ENCODE peak calls at places on chromosomes 11 and 22, in five cellular contexts. Z, F, V, U and B are unnamed samples.

GRCh38 chr22:20522828-20523117 is 15.4 kb downstream of the MED15 start:
- DNase-seq in F (no peak), V (no peak), Z (no peak), U (no peak), B (no peak)

GRCh38 chr11:18578975-18579598 is 9.4 kb downstream of the UEVLD start:
- DNase-seq in Z (no peak), V (no peak), U (no peak), F (peak; percentile 33), B (no peak)

GRCh38 chr11:62143727-62144126 is 19.9 kb downstream of the INCENP start:
- DNase-seq in Z (no peak), U (no peak), V (no peak), F (no peak), B (no peak)

GRCh38 chr11:120894207-120894989 is 129.5 kb upstream of the TBCEL start:
- DNase-seq in V (no peak), F (no peak), U (no peak), Z (no peak), B (no peak)

GRCh38 chr11:123434911-123435310 is 4.8 kb downstream of the GRAMD1B start:
- DNase-seq in F (no peak), U (no peak), Z (no peak), V (no peak), B (peak; percentile 87)

GRCh38 chr11:75078233-75078632 is 18.4 kb downstream of the OR2AT4 start:
- DNase-seq in V (no peak), F (no peak), Z (no peak), U (no peak), B (no peak)

GRCh38 chr11:76649964-76650363 is 20.6 kb downstream of the LRRC32 start:
- DNase-seq in Z (no peak), F (no peak), U (no peak), V (no peak), B (no peak)

GRCh38 chr11:9530020-9530628 is 43.3 kb upstream of the WEE1 start:
- DNase-seq in Z (no peak), V (no peak), U (no peak), F (no peak), B (peak; percentile 35)

GRCh38 chr11:109885006-109885405 is 208.2 kb upstream of the ZC3H12C start:
- DNase-seq in F (no peak), Z (peak; percentile 12), U (no peak), V (no peak), B (peak; percentile 26)

GRCh38 chr22:35561796-35562526 is 21.3 kb downstream of the RASD2 start:
- DNase-seq in V (no peak), F (no peak), Z (no peak), U (no peak), B (no peak)

GRCh38 chr22:34950480-34950879 is 115.5 kb upstream of the ISX start:
- DNase-seq in U (no peak), Z (no peak), V (no peak), F (no peak), B (peak; percentile 21)

GRCh38 chr11:113991718-113992458 is 17.0 kb downstream of the HTR3A start:
- DNase-seq in F (no peak), Z (peak; percentile 71), U (no peak), V (no peak), B (no peak)

GRCh38 chr11:4025957-4026324 is 68.7 kb upstream of the RRM1 start:
- DNase-seq in U (no peak), V (no peak), Z (no peak), F (no peak), B (no peak)

GRCh38 chr11:107549253-107549953 is 16.1 kb downstream of the ALKBH8 start:
- DNase-seq in Z (peak; percentile 23), U (peak; percentile 12), F (peak; percentile 40), V (peak; percentile 27), B (peak; percentile 63)

GRCh38 chr22:25368271-25368670 is 148.8 kb downstream of the CRYBB2 start:
- DNase-seq in F (no peak), U (no peak), V (peak; percentile 47), Z (no peak), B (no peak)